ENCODE peak calls at places on chromosomes 16 and 17, in four cellular contexts. U is AG04449, O is A673, I is fibroblast of the aortic adventitia. R is an unnamed sample.

GRCh38 chr16:65572156-65572555 is 450.3 kb upstream of the CDH11 start:
- DNase-seq in U (peak; percentile 77), O (peak; percentile 51), I (peak; percentile 77), R (peak; percentile 49)

GRCh38 chr16:86723699-86724098 is 145.3 kb downstream of the FOXL1 start:
- DNase-seq in U (no peak), O (no peak), I (no peak), R (no peak)

GRCh38 chr16:76345093-76345735 is 68.0 kb downstream of the CNTNAP4 start:
- DNase-seq in U (no peak), O (no peak), I (peak; percentile 97), R (peak; percentile 49)

GRCh38 chr16:46929378-46930332 is 43.8 kb downstream of the DNAJA2 start:
- DNase-seq in U (no peak), O (peak; percentile 67), I (peak; percentile 57), R (no peak)

GRCh38 chr17:28718990-28719433 is 773 bp upstream of the RPL23A start:
- DNase-seq in U (no peak), O (no peak), I (no peak), R (no peak)

GRCh38 chr16:55661842-55662479 is 6.2 kb downstream of the SLC6A2 start:
- DNase-seq in U (no peak), O (no peak), I (no peak), R (no peak)

GRCh38 chr17:61116577-61116976 is 283.1 kb upstream of the TBX2 start:
- DNase-seq in U (no peak), O (no peak), I (no peak), R (no peak)

GRCh38 chr17:79715318-79716182 is 15.2 kb upstream of the ENPP7 start:
- DNase-seq in U (no peak), O (no peak), I (no peak), R (no peak)

GRCh38 chr16:4936181-4936990 is 562 bp downstream of the PPL start:
- DNase-seq in U (no peak), O (no peak), I (no peak), R (no peak)

GRCh38 chr16:60636117-60636516 is 1400.1 kb downstream of the CDH8 start:
- DNase-seq in U (no peak), O (no peak), I (no peak), R (no peak)

GRCh38 chr17:6711081-6711674 is 2.0 kb downstream of the SLC13A5 start:
- DNase-seq in U (no peak), O (no peak), I (no peak), R (no peak)

GRCh38 chr17:38600416-38600815 is 5.3 kb downstream of the SRCIN1 start:
- DNase-seq in U (no peak), O (no peak), I (no peak), R (no peak)

GRCh38 chr17:47257651-47258339 is 4.2 kb downstream of the ITGB3 start:
- DNase-seq in U (no peak), O (no peak), I (peak; percentile 67), R (peak; percentile 67)

GRCh38 chr17:7862692-7863437 is 5.1 kb downstream of the CYB5D1 start:
- DNase-seq in U (no peak), O (peak; percentile 80), I (peak; percentile 71), R (no peak)

GRCh38 chr17:33647976-33648375 is 354.9 kb upstream of the ASIC2 start:
- DNase-seq in U (no peak), O (peak; percentile 7), I (no peak), R (no peak)

GRCh38 chr17:73100363-73100762 is 7.9 kb upstream of the SLC39A11 start:
- DNase-seq in U (no peak), O (no peak), I (no peak), R (no peak)

GRCh38 chr17:47316316-47316715 is 7.4 kb upstream of the EFCAB13 start:
- DNase-seq in U (no peak), O (no peak), I (peak; percentile 76), R (no peak)

GRCh38 chr17:76751416-76751993 is 13.6 kb downstream of the MFSD11 start:
- DNase-seq in U (no peak), O (no peak), I (no peak), R (no peak)

GRCh38 chr17:76748657-76749056 is 10.7 kb downstream of the MFSD11 start:
- DNase-seq in U (no peak), O (no peak), I (no peak), R (no peak)

GRCh38 chr17:76752006-76752405 is 14.1 kb downstream of the MFSD11 start:
- DNase-seq in U (no peak), O (no peak), I (no peak), R (no peak)

GRCh38 chr17:76744747-76745146 is 6.8 kb downstream of the MFSD11 start:
- DNase-seq in U (no peak), O (no peak), I (no peak), R (no peak)

DNA sequence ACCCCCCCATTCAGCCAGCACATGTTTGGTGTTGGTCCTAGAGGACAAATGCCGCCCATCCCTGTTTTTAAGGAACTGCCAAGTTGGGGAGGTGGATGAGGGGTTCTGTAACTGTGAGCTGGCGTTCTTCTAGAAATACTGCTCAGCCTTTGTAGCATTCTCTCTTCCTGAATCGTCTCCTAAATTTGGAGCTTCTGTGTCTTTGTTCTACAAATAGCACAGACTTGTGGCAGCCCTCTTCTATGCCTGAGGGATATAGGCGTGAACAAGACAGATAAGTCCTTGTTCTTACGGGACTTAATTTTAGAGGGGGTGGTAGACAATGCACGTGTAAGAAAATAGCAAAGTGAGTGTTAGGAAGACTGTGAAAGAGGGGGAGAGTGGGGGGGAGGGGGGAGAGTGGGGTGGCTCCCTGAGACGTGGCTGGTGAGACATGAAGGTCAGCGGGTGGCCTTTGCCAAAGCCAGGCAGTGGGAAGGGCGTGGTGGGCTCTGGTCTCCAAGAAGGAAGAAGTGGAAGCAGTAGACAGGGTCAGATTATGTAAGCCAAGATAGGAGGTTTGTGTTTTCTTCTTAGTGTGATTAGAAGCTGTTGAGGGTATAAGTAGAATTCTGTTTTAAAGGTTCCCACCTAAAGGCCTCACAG is 9.9 kb downstream of the MFSD11 start:
- DNase-seq in U (no peak), O (no peak), I (no peak), R (no peak)
- H3K4me3 ChIP-seq in U (no peak overlapping the region), O (no peak overlapping the region), I (no peak overlapping the region), R (no peak overlapping the region)

DNA sequence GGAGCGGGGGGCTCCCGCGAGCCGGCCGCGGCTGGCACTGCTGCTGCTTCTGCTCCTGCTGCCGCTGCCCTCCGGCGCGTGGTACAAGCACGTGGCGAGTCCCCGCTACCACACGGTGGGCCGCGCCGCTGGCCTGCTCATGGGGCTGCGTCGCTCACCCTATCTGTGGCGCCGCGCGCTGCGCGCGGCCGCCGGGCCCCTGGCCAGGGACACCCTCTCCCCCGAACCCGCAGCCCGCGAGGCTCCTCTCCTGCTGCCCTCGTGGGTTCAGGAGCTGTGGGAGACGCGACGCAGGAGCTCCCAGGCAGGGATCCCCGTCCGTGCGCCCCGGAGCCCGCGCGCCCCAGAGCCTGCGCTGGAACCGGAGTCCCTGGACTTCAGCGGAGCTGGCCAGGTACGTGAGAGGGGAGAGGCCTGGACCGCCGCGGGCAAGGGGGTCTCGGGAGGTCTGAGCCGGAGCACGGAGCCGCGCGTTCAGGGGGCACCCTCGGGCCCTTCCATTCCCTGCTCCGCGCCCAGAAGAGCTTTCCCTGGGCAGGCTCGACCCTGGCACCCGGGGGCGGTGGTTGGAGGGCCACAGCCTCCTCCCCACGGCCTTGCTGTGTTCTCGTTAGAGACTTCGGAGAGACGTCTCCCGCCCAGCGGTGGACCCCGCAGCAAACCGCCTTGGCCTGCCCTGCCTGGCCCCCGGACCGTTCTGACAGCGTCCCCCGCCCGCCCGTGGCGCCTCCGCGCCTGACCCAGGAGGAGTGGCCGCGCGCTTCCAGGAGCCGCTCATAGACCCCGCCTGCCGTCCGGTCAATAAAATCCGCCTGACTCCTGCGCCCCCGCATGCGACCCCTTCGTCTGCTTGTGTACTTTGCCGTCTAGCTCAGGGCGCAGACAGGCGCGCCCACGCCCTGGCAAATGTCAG is 590 bp downstream of the NPW start:
- DNase-seq in U (no peak), O (peak; percentile 62), I (no peak), R (no peak)
- H3K4me3 ChIP-seq in U (peak overlapping the region; percentile 8), O (peak overlapping the region; percentile 56), I (no peak overlapping the region), R (peak overlapping the region; percentile 37)

GRCh38 chr17:48773245-48773644 is 43.8 kb downstream of the TTLL6 start:
- DNase-seq in U (no peak), O (no peak), I (no peak), R (no peak)
- H3K4me3 ChIP-seq in U (no peak overlapping the region), O (no peak overlapping the region), I (no peak overlapping the region), R (no peak overlapping the region)

DNA sequence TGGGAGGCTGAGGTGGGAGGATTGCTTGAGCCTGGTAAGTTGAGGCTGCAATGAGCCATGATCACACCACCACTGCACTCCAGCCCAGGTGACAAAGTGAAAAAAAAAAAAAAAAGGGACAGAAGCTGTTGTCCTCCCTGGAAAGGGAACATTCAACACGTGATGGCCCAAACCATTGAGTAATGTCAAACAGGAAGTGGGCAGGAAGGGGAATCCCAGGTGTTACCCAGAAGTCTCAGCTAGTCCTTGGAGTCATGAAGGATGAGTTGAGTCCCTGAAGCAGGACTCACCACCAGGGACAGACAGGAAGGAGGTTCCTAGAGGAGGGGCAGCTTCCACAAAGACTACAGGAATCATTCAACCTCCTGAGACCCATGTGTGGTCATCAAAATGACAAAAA is 19.8 kb upstream of the CMIP start:
- DNase-seq in U (no peak), O (no peak), I (no peak), R (no peak)
- H3K4me3 ChIP-seq in U (no peak overlapping the region), O (no peak overlapping the region), I (no peak overlapping the region), R (no peak overlapping the region)

GRCh38 chr17:50265690-50266306 is 8.5 kb upstream of the TMEM92 start:
- DNase-seq in U (no peak), O (no peak), I (peak; percentile 31), R (no peak)
- H3K4me3 ChIP-seq in U (peak overlapping the region; percentile 59), O (no peak overlapping the region), I (peak overlapping the region; percentile 55), R (peak overlapping the region; percentile 30)

DNA sequence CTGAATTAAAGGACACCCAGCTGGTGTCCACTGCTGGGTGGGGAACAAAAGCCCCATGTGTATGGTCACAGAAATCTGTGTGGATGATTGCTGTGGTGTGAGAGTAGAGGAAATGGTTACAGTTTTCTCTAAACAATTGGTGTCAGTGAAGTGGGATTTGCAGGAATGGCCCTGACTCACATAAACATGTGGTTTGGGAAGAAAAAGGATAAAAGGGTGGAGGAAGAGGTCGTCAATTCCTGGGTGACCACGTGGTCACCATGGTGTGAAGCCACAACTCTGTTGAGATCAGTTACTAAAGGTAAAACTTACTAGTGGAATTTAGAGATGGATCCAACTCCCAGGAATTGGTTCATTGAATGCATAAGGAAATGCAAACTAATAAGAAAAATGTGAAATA is 3.6 kb upstream of the TUBG2 start:
- DNase-seq in U (no peak), O (no peak), I (peak; percentile 62), R (no peak)
- H3K4me3 ChIP-seq in U (no peak overlapping the region), O (no peak overlapping the region), I (no peak overlapping the region), R (no peak overlapping the region)

GRCh38 chr17:74641224-74641948 is 17.8 kb upstream of the CD300E start:
- DNase-seq in U (no peak), O (no peak), I (no peak), R (no peak)
- H3K4me3 ChIP-seq in U (no peak overlapping the region), O (no peak overlapping the region), I (no peak overlapping the region), R (no peak overlapping the region)

GRCh38 chr17:74126959-74127358 is 76.5 kb upstream of the RPL38 start:
- DNase-seq in U (no peak), O (no peak), I (no peak), R (no peak)
- H3K4me3 ChIP-seq in U (no peak overlapping the region), O (no peak overlapping the region), I (no peak overlapping the region), R (no peak overlapping the region)